ENCODE peak calls at places on chromosomes 5 and 9, in ten cellular contexts. One of them, this sample, is unnamed.

GRCh38 chr5:139808481-139809330 is 13.1 kb downstream of the PSD2 start:
- DNase-seq in IMR-90: peak; percentile 24
- DNase-seq in NCI-H524: no peak
- DNase-seq in OCI-LY7: peak; percentile 21
- DNase-seq in endothelial cell: peak; percentile 78
- DNase-seq in stimulated activated CD4-positive, alpha-beta T cell treated with anti-CD3 and anti-CD28 coated beads, Interleukin-12 subunit alpha, Interleukin-12 subunit beta, amount 100 ng/mL, for 4 hours: peak; percentile 18
- DNase-seq in astrocyte of the spinal cord: peak; percentile 17
- DNase-seq in amygdala: no peak
- DNase-seq in activated T-cell treated with anti-CD3 and anti-CD28 coated beads, Interleukin-2, amount 50 U/mL, for 72 hours: peak; percentile 46
- DNase-seq in endothelial cell of umbilical vein: peak; percentile 13
- DNase-seq in this sample: peak; percentile 39

GRCh38 chr9:110891760-110892159 is 146.5 kb downstream of the LPAR1 start:
- DNase-seq in IMR-90: peak; percentile 75
- DNase-seq in NCI-H524: no peak
- DNase-seq in OCI-LY7: no peak
- DNase-seq in endothelial cell: no peak
- DNase-seq in stimulated activated CD4-positive, alpha-beta T cell treated with anti-CD3 and anti-CD28 coated beads, Interleukin-12 subunit alpha, Interleukin-12 subunit beta, amount 100 ng/mL, for 4 hours: no peak
- DNase-seq in astrocyte of the spinal cord: peak; percentile 29
- DNase-seq in amygdala: no peak
- DNase-seq in activated T-cell treated with anti-CD3 and anti-CD28 coated beads, Interleukin-2, amount 50 U/mL, for 72 hours: no peak
- DNase-seq in endothelial cell of umbilical vein: no peak
- DNase-seq in this sample: no peak

GRCh38 chr5:176533894-176534611 is 3.1 kb downstream of the RNF44 start:
- DNase-seq in IMR-90: peak; percentile 36
- DNase-seq in NCI-H524: no peak
- DNase-seq in OCI-LY7: peak; percentile 77
- DNase-seq in endothelial cell: no peak
- DNase-seq in stimulated activated CD4-positive, alpha-beta T cell treated with anti-CD3 and anti-CD28 coated beads, Interleukin-12 subunit alpha, Interleukin-12 subunit beta, amount 100 ng/mL, for 4 hours: no peak
- DNase-seq in astrocyte of the spinal cord: no peak
- DNase-seq in amygdala: no peak
- DNase-seq in activated T-cell treated with anti-CD3 and anti-CD28 coated beads, Interleukin-2, amount 50 U/mL, for 72 hours: peak; percentile 58
- DNase-seq in endothelial cell of umbilical vein: peak; percentile 44
- DNase-seq in this sample: no peak

GRCh38 chr5:35305336-35306020 is 75.2 kb upstream of the PRLR start:
- DNase-seq in IMR-90: no peak
- DNase-seq in NCI-H524: no peak
- DNase-seq in OCI-LY7: no peak
- DNase-seq in endothelial cell: no peak
- DNase-seq in stimulated activated CD4-positive, alpha-beta T cell treated with anti-CD3 and anti-CD28 coated beads, Interleukin-12 subunit alpha, Interleukin-12 subunit beta, amount 100 ng/mL, for 4 hours: no peak
- DNase-seq in astrocyte of the spinal cord: no peak
- DNase-seq in amygdala: no peak
- DNase-seq in activated T-cell treated with anti-CD3 and anti-CD28 coated beads, Interleukin-2, amount 50 U/mL, for 72 hours: no peak
- DNase-seq in endothelial cell of umbilical vein: no peak
- DNase-seq in this sample: no peak

GRCh38 chr5:55231476-55232193 is 1.8 kb downstream of the CCNO start:
- DNase-seq in IMR-90: no peak
- DNase-seq in NCI-H524: peak; percentile 46
- DNase-seq in OCI-LY7: no peak
- DNase-seq in endothelial cell: peak; percentile 40
- DNase-seq in stimulated activated CD4-positive, alpha-beta T cell treated with anti-CD3 and anti-CD28 coated beads, Interleukin-12 subunit alpha, Interleukin-12 subunit beta, amount 100 ng/mL, for 4 hours: peak; percentile 29
- DNase-seq in astrocyte of the spinal cord: peak; percentile 49
- DNase-seq in amygdala: no peak
- DNase-seq in activated T-cell treated with anti-CD3 and anti-CD28 coated beads, Interleukin-2, amount 50 U/mL, for 72 hours: peak; percentile 29
- DNase-seq in endothelial cell of umbilical vein: peak; percentile 52
- DNase-seq in this sample: no peak

GRCh38 chr5:158770506-158770905 is 329.2 kb downstream of the EBF1 start:
- DNase-seq in IMR-90: no peak
- DNase-seq in NCI-H524: peak; percentile 17
- DNase-seq in OCI-LY7: peak; percentile 65
- DNase-seq in endothelial cell: peak; percentile 20
- DNase-seq in stimulated activated CD4-positive, alpha-beta T cell treated with anti-CD3 and anti-CD28 coated beads, Interleukin-12 subunit alpha, Interleukin-12 subunit beta, amount 100 ng/mL, for 4 hours: no peak
- DNase-seq in astrocyte of the spinal cord: no peak
- DNase-seq in amygdala: no peak
- DNase-seq in activated T-cell treated with anti-CD3 and anti-CD28 coated beads, Interleukin-2, amount 50 U/mL, for 72 hours: no peak
- DNase-seq in endothelial cell of umbilical vein: no peak
- DNase-seq in this sample: peak; percentile 32

GRCh38 chr5:173486826-173487225 is 129.6 kb downstream of the BOD1 start:
- DNase-seq in IMR-90: no peak
- DNase-seq in NCI-H524: no peak
- DNase-seq in OCI-LY7: no peak
- DNase-seq in endothelial cell: no peak
- DNase-seq in stimulated activated CD4-positive, alpha-beta T cell treated with anti-CD3 and anti-CD28 coated beads, Interleukin-12 subunit alpha, Interleukin-12 subunit beta, amount 100 ng/mL, for 4 hours: no peak
- DNase-seq in astrocyte of the spinal cord: no peak
- DNase-seq in amygdala: no peak
- DNase-seq in activated T-cell treated with anti-CD3 and anti-CD28 coated beads, Interleukin-2, amount 50 U/mL, for 72 hours: no peak
- DNase-seq in endothelial cell of umbilical vein: no peak
- DNase-seq in this sample: no peak

GRCh38 chr5:76811214-76811613 is 7.6 kb upstream of the F2RL1 start:
- DNase-seq in IMR-90: peak; percentile 73
- DNase-seq in NCI-H524: peak; percentile 93
- DNase-seq in OCI-LY7: no peak
- DNase-seq in endothelial cell: no peak
- DNase-seq in stimulated activated CD4-positive, alpha-beta T cell treated with anti-CD3 and anti-CD28 coated beads, Interleukin-12 subunit alpha, Interleukin-12 subunit beta, amount 100 ng/mL, for 4 hours: no peak
- DNase-seq in astrocyte of the spinal cord: peak; percentile 45
- DNase-seq in amygdala: no peak
- DNase-seq in activated T-cell treated with anti-CD3 and anti-CD28 coated beads, Interleukin-2, amount 50 U/mL, for 72 hours: no peak
- DNase-seq in endothelial cell of umbilical vein: no peak
- DNase-seq in this sample: peak; percentile 79

GRCh38 chr9:16202913-16203734 is 650.3 kb downstream of the CCDC171 start:
- DNase-seq in IMR-90: peak; percentile 91
- DNase-seq in NCI-H524: no peak
- DNase-seq in OCI-LY7: no peak
- DNase-seq in endothelial cell: no peak
- DNase-seq in stimulated activated CD4-positive, alpha-beta T cell treated with anti-CD3 and anti-CD28 coated beads, Interleukin-12 subunit alpha, Interleukin-12 subunit beta, amount 100 ng/mL, for 4 hours: no peak
- DNase-seq in astrocyte of the spinal cord: peak; percentile 92
- DNase-seq in amygdala: no peak
- DNase-seq in activated T-cell treated with anti-CD3 and anti-CD28 coated beads, Interleukin-2, amount 50 U/mL, for 72 hours: no peak
- DNase-seq in endothelial cell of umbilical vein: peak; percentile 19
- DNase-seq in this sample: peak; percentile 93

GRCh38 chr9:111959960-111960359 is 63.3 kb downstream of the UGCG start:
- DNase-seq in IMR-90: peak; percentile 70
- DNase-seq in NCI-H524: no peak
- DNase-seq in OCI-LY7: no peak
- DNase-seq in endothelial cell: no peak
- DNase-seq in stimulated activated CD4-positive, alpha-beta T cell treated with anti-CD3 and anti-CD28 coated beads, Interleukin-12 subunit alpha, Interleukin-12 subunit beta, amount 100 ng/mL, for 4 hours: no peak
- DNase-seq in astrocyte of the spinal cord: peak; percentile 74
- DNase-seq in amygdala: no peak
- DNase-seq in activated T-cell treated with anti-CD3 and anti-CD28 coated beads, Interleukin-2, amount 50 U/mL, for 72 hours: no peak
- DNase-seq in endothelial cell of umbilical vein: peak; percentile 51
- DNase-seq in this sample: peak; percentile 92

GRCh38 chr5:180119886-180120220 is 48.3 kb upstream of the RNF130 start:
- DNase-seq in IMR-90: no peak
- DNase-seq in NCI-H524: no peak
- DNase-seq in OCI-LY7: no peak
- DNase-seq in endothelial cell: no peak
- DNase-seq in stimulated activated CD4-positive, alpha-beta T cell treated with anti-CD3 and anti-CD28 coated beads, Interleukin-12 subunit alpha, Interleukin-12 subunit beta, amount 100 ng/mL, for 4 hours: no peak
- DNase-seq in astrocyte of the spinal cord: no peak
- DNase-seq in amygdala: no peak
- DNase-seq in activated T-cell treated with anti-CD3 and anti-CD28 coated beads, Interleukin-2, amount 50 U/mL, for 72 hours: no peak
- DNase-seq in endothelial cell of umbilical vein: no peak
- DNase-seq in this sample: no peak

GRCh38 chr5:93964421-93964820 is 223.0 kb upstream of the POU5F2 start:
- DNase-seq in IMR-90: no peak
- DNase-seq in NCI-H524: no peak
- DNase-seq in OCI-LY7: no peak
- DNase-seq in endothelial cell: no peak
- DNase-seq in stimulated activated CD4-positive, alpha-beta T cell treated with anti-CD3 and anti-CD28 coated beads, Interleukin-12 subunit alpha, Interleukin-12 subunit beta, amount 100 ng/mL, for 4 hours: no peak
- DNase-seq in astrocyte of the spinal cord: no peak
- DNase-seq in amygdala: no peak
- DNase-seq in activated T-cell treated with anti-CD3 and anti-CD28 coated beads, Interleukin-2, amount 50 U/mL, for 72 hours: no peak
- DNase-seq in endothelial cell of umbilical vein: no peak
- DNase-seq in this sample: no peak

GRCh38 chr9:124779368-124780059 is 2.6 kb downstream of the OLFML2A start:
- DNase-seq in IMR-90: peak; percentile 98
- DNase-seq in NCI-H524: peak; percentile 24
- DNase-seq in OCI-LY7: no peak
- DNase-seq in endothelial cell: no peak
- DNase-seq in stimulated activated CD4-positive, alpha-beta T cell treated with anti-CD3 and anti-CD28 coated beads, Interleukin-12 subunit alpha, Interleukin-12 subunit beta, amount 100 ng/mL, for 4 hours: no peak
- DNase-seq in astrocyte of the spinal cord: peak; percentile 97
- DNase-seq in amygdala: no peak
- DNase-seq in activated T-cell treated with anti-CD3 and anti-CD28 coated beads, Interleukin-2, amount 50 U/mL, for 72 hours: no peak
- DNase-seq in endothelial cell of umbilical vein: peak; percentile 63
- DNase-seq in this sample: peak; percentile 92

GRCh38 chr9:128056887-128057723 is 10.0 kb downstream of the NAIF1 start:
- DNase-seq in IMR-90: peak; percentile 18
- DNase-seq in NCI-H524: no peak
- DNase-seq in OCI-LY7: no peak
- DNase-seq in endothelial cell: no peak
- DNase-seq in stimulated activated CD4-positive, alpha-beta T cell treated with anti-CD3 and anti-CD28 coated beads, Interleukin-12 subunit alpha, Interleukin-12 subunit beta, amount 100 ng/mL, for 4 hours: no peak
- DNase-seq in astrocyte of the spinal cord: no peak
- DNase-seq in amygdala: no peak
- DNase-seq in activated T-cell treated with anti-CD3 and anti-CD28 coated beads, Interleukin-2, amount 50 U/mL, for 72 hours: no peak
- DNase-seq in endothelial cell of umbilical vein: no peak
- DNase-seq in this sample: no peak

GRCh38 chr9:23081377-23081776 is 634.8 kb downstream of the DMRTA1 start:
- DNase-seq in IMR-90: no peak
- DNase-seq in NCI-H524: no peak
- DNase-seq in OCI-LY7: no peak
- DNase-seq in endothelial cell: no peak
- DNase-seq in stimulated activated CD4-positive, alpha-beta T cell treated with anti-CD3 and anti-CD28 coated beads, Interleukin-12 subunit alpha, Interleukin-12 subunit beta, amount 100 ng/mL, for 4 hours: no peak
- DNase-seq in astrocyte of the spinal cord: no peak
- DNase-seq in amygdala: no peak
- DNase-seq in activated T-cell treated with anti-CD3 and anti-CD28 coated beads, Interleukin-2, amount 50 U/mL, for 72 hours: no peak
- DNase-seq in endothelial cell of umbilical vein: no peak
- DNase-seq in this sample: no peak

GRCh38 chr9:137860361-137860760 is 17.2 kb upstream of the CACNA1B start:
- DNase-seq in IMR-90: no peak
- DNase-seq in NCI-H524: no peak
- DNase-seq in OCI-LY7: no peak
- DNase-seq in endothelial cell: no peak
- DNase-seq in stimulated activated CD4-positive, alpha-beta T cell treated with anti-CD3 and anti-CD28 coated beads, Interleukin-12 subunit alpha, Interleukin-12 subunit beta, amount 100 ng/mL, for 4 hours: no peak
- DNase-seq in astrocyte of the spinal cord: no peak
- DNase-seq in amygdala: no peak
- DNase-seq in activated T-cell treated with anti-CD3 and anti-CD28 coated beads, Interleukin-2, amount 50 U/mL, for 72 hours: no peak
- DNase-seq in endothelial cell of umbilical vein: no peak
- DNase-seq in this sample: no peak

GRCh38 chr9:104743377-104743985 is 4.0 kb upstream of the NIPSNAP3A start:
- DNase-seq in IMR-90: peak; percentile 73
- DNase-seq in NCI-H524: peak; percentile 78
- DNase-seq in OCI-LY7: peak; percentile 75
- DNase-seq in endothelial cell: peak; percentile 51
- DNase-seq in stimulated activated CD4-positive, alpha-beta T cell treated with anti-CD3 and anti-CD28 coated beads, Interleukin-12 subunit alpha, Interleukin-12 subunit beta, amount 100 ng/mL, for 4 hours: no peak
- DNase-seq in astrocyte of the spinal cord: peak; percentile 70
- DNase-seq in amygdala: peak; percentile 3
- DNase-seq in activated T-cell treated with anti-CD3 and anti-CD28 coated beads, Interleukin-2, amount 50 U/mL, for 72 hours: peak; percentile 37
- DNase-seq in endothelial cell of umbilical vein: peak; percentile 77
- DNase-seq in this sample: peak; percentile 68

GRCh38 chr9:126420643-126421564 is 94.3 kb downstream of the MVB12B start:
- DNase-seq in IMR-90: peak; percentile 58
- DNase-seq in NCI-H524: no peak
- DNase-seq in OCI-LY7: no peak
- DNase-seq in endothelial cell: no peak
- DNase-seq in stimulated activated CD4-positive, alpha-beta T cell treated with anti-CD3 and anti-CD28 coated beads, Interleukin-12 subunit alpha, Interleukin-12 subunit beta, amount 100 ng/mL, for 4 hours: no peak
- DNase-seq in astrocyte of the spinal cord: peak; percentile 75
- DNase-seq in amygdala: no peak
- DNase-seq in activated T-cell treated with anti-CD3 and anti-CD28 coated beads, Interleukin-2, amount 50 U/mL, for 72 hours: no peak
- DNase-seq in endothelial cell of umbilical vein: no peak
- DNase-seq in this sample: peak; percentile 73

GRCh38 chr9:127437497-127438264 is 13.5 kb downstream of the ZNF79 start:
- DNase-seq in IMR-90: no peak
- DNase-seq in NCI-H524: no peak
- DNase-seq in OCI-LY7: no peak
- DNase-seq in endothelial cell: no peak
- DNase-seq in stimulated activated CD4-positive, alpha-beta T cell treated with anti-CD3 and anti-CD28 coated beads, Interleukin-12 subunit alpha, Interleukin-12 subunit beta, amount 100 ng/mL, for 4 hours: no peak
- DNase-seq in astrocyte of the spinal cord: no peak
- DNase-seq in amygdala: no peak
- DNase-seq in activated T-cell treated with anti-CD3 and anti-CD28 coated beads, Interleukin-2, amount 50 U/mL, for 72 hours: no peak
- DNase-seq in endothelial cell of umbilical vein: no peak
- DNase-seq in this sample: no peak

GRCh38 chr5:125558466-125558865 is 812.0 kb upstream of the ZNF608 start:
- DNase-seq in IMR-90: peak; percentile 33
- DNase-seq in NCI-H524: no peak
- DNase-seq in OCI-LY7: no peak
- DNase-seq in endothelial cell: no peak
- DNase-seq in stimulated activated CD4-positive, alpha-beta T cell treated with anti-CD3 and anti-CD28 coated beads, Interleukin-12 subunit alpha, Interleukin-12 subunit beta, amount 100 ng/mL, for 4 hours: no peak
- DNase-seq in astrocyte of the spinal cord: no peak
- DNase-seq in amygdala: no peak
- DNase-seq in activated T-cell treated with anti-CD3 and anti-CD28 coated beads, Interleukin-2, amount 50 U/mL, for 72 hours: no peak
- DNase-seq in endothelial cell of umbilical vein: peak; percentile 55
- DNase-seq in this sample: peak; percentile 53

GRCh38 chr9:76835571-76836283 is 70.2 kb downstream of the PRUNE2 start:
- DNase-seq in IMR-90: peak; percentile 87
- DNase-seq in NCI-H524: no peak
- DNase-seq in OCI-LY7: no peak
- DNase-seq in endothelial cell: no peak
- DNase-seq in stimulated activated CD4-positive, alpha-beta T cell treated with anti-CD3 and anti-CD28 coated beads, Interleukin-12 subunit alpha, Interleukin-12 subunit beta, amount 100 ng/mL, for 4 hours: no peak
- DNase-seq in astrocyte of the spinal cord: peak; percentile 91
- DNase-seq in amygdala: no peak
- DNase-seq in activated T-cell treated with anti-CD3 and anti-CD28 coated beads, Interleukin-2, amount 50 U/mL, for 72 hours: no peak
- DNase-seq in endothelial cell of umbilical vein: no peak
- DNase-seq in this sample: peak; percentile 66

GRCh38 chr5:79514391-79515105 is 614 bp upstream of the HOMER1 start:
- DNase-seq in IMR-90: peak; percentile 94
- DNase-seq in NCI-H524: peak; percentile 88
- DNase-seq in OCI-LY7: peak; percentile 92
- DNase-seq in endothelial cell: peak; percentile 74
- DNase-seq in stimulated activated CD4-positive, alpha-beta T cell treated with anti-CD3 and anti-CD28 coated beads, Interleukin-12 subunit alpha, Interleukin-12 subunit beta, amount 100 ng/mL, for 4 hours: peak; percentile 85
- DNase-seq in astrocyte of the spinal cord: peak; percentile 94
- DNase-seq in amygdala: peak; percentile 86
- DNase-seq in activated T-cell treated with anti-CD3 and anti-CD28 coated beads, Interleukin-2, amount 50 U/mL, for 72 hours: peak; percentile 91
- DNase-seq in endothelial cell of umbilical vein: peak; percentile 86
- DNase-seq in this sample: peak; percentile 83

GRCh38 chr5:9009931-9010652 is 535.8 kb downstream of the SEMA5A start:
- DNase-seq in IMR-90: peak; percentile 18
- DNase-seq in NCI-H524: no peak
- DNase-seq in OCI-LY7: no peak
- DNase-seq in endothelial cell: no peak
- DNase-seq in stimulated activated CD4-positive, alpha-beta T cell treated with anti-CD3 and anti-CD28 coated beads, Interleukin-12 subunit alpha, Interleukin-12 subunit beta, amount 100 ng/mL, for 4 hours: no peak
- DNase-seq in astrocyte of the spinal cord: no peak
- DNase-seq in amygdala: no peak
- DNase-seq in activated T-cell treated with anti-CD3 and anti-CD28 coated beads, Interleukin-2, amount 50 U/mL, for 72 hours: no peak
- DNase-seq in endothelial cell of umbilical vein: no peak
- DNase-seq in this sample: no peak

GRCh38 chr5:107121793-107122519 is 548.8 kb downstream of the EFNA5 start:
- DNase-seq in IMR-90: no peak
- DNase-seq in NCI-H524: no peak
- DNase-seq in OCI-LY7: no peak
- DNase-seq in endothelial cell: no peak
- DNase-seq in stimulated activated CD4-positive, alpha-beta T cell treated with anti-CD3 and anti-CD28 coated beads, Interleukin-12 subunit alpha, Interleukin-12 subunit beta, amount 100 ng/mL, for 4 hours: no peak
- DNase-seq in astrocyte of the spinal cord: no peak
- DNase-seq in amygdala: no peak
- DNase-seq in activated T-cell treated with anti-CD3 and anti-CD28 coated beads, Interleukin-2, amount 50 U/mL, for 72 hours: no peak
- DNase-seq in endothelial cell of umbilical vein: no peak
- DNase-seq in this sample: no peak

GRCh38 chr5:3658929-3659328 is 63.3 kb downstream of the IRX1 start:
- DNase-seq in IMR-90: no peak
- DNase-seq in NCI-H524: no peak
- DNase-seq in OCI-LY7: no peak
- DNase-seq in endothelial cell: no peak
- DNase-seq in stimulated activated CD4-positive, alpha-beta T cell treated with anti-CD3 and anti-CD28 coated beads, Interleukin-12 subunit alpha, Interleukin-12 subunit beta, amount 100 ng/mL, for 4 hours: no peak
- DNase-seq in astrocyte of the spinal cord: no peak
- DNase-seq in amygdala: no peak
- DNase-seq in activated T-cell treated with anti-CD3 and anti-CD28 coated beads, Interleukin-2, amount 50 U/mL, for 72 hours: no peak
- DNase-seq in endothelial cell of umbilical vein: no peak
- DNase-seq in this sample: no peak

GRCh38 chr9:98523231-98523901 is 185.4 kb downstream of the GABBR2 start:
- DNase-seq in IMR-90: peak; percentile 62
- DNase-seq in NCI-H524: peak; percentile 38
- DNase-seq in OCI-LY7: no peak
- DNase-seq in endothelial cell: no peak
- DNase-seq in stimulated activated CD4-positive, alpha-beta T cell treated with anti-CD3 and anti-CD28 coated beads, Interleukin-12 subunit alpha, Interleukin-12 subunit beta, amount 100 ng/mL, for 4 hours: no peak
- DNase-seq in astrocyte of the spinal cord: peak; percentile 10
- DNase-seq in amygdala: no peak
- DNase-seq in activated T-cell treated with anti-CD3 and anti-CD28 coated beads, Interleukin-2, amount 50 U/mL, for 72 hours: no peak
- DNase-seq in endothelial cell of umbilical vein: peak; percentile 30
- DNase-seq in this sample: peak; percentile 44

GRCh38 chr5:80275347-80275746 is 19.5 kb upstream of the SERINC5 start:
- DNase-seq in IMR-90: peak; percentile 21
- DNase-seq in NCI-H524: peak; percentile 45
- DNase-seq in OCI-LY7: peak; percentile 70
- DNase-seq in endothelial cell: peak; percentile 18
- DNase-seq in stimulated activated CD4-positive, alpha-beta T cell treated with anti-CD3 and anti-CD28 coated beads, Interleukin-12 subunit alpha, Interleukin-12 subunit beta, amount 100 ng/mL, for 4 hours: no peak
- DNase-seq in astrocyte of the spinal cord: peak; percentile 21
- DNase-seq in amygdala: peak; percentile 27
- DNase-seq in activated T-cell treated with anti-CD3 and anti-CD28 coated beads, Interleukin-2, amount 50 U/mL, for 72 hours: peak; percentile 21
- DNase-seq in endothelial cell of umbilical vein: peak; percentile 21
- DNase-seq in this sample: peak; percentile 17

GRCh38 chr5:56359429-56359781 is 126.3 kb upstream of the ANKRD55 start:
- DNase-seq in IMR-90: no peak
- DNase-seq in NCI-H524: no peak
- DNase-seq in OCI-LY7: no peak
- DNase-seq in endothelial cell: no peak
- DNase-seq in stimulated activated CD4-positive, alpha-beta T cell treated with anti-CD3 and anti-CD28 coated beads, Interleukin-12 subunit alpha, Interleukin-12 subunit beta, amount 100 ng/mL, for 4 hours: no peak
- DNase-seq in astrocyte of the spinal cord: no peak
- DNase-seq in amygdala: no peak
- DNase-seq in activated T-cell treated with anti-CD3 and anti-CD28 coated beads, Interleukin-2, amount 50 U/mL, for 72 hours: no peak
- DNase-seq in endothelial cell of umbilical vein: no peak
- DNase-seq in this sample: no peak